ENCODE peak calls at places on chromosomes 12 and 14, in nine cellular contexts. M is activated CD8-positive, alpha-beta memory T cell treated with anti-CD3 and anti-CD28 coated beads for 4 hours; A is NB4; H is C1 segment of cervical spinal cord; B is adipocyte; Z is NCI-H1092 treated with DMSO at 0.1 percent for 48 hours; G is pancreas; O is fibroblast of the aortic adventitia; F is activated T-cell treated with anti-CD3 and anti-CD28 coated beads for 1 hour. T is an unnamed sample.

GRCh38 chr14:69711471-69712216 is 55.3 kb upstream of the SRSF5 start:
- DNase-seq in O (no peak), G (no peak), F (no peak), M (no peak), H (peak; percentile 55), A (no peak), Z (no peak), B (no peak), T (peak; percentile 82)

GRCh38 chr12:57754411-57755193 is at the start of gene MARCHF9:
- DNase-seq in M (peak; percentile 71), O (no peak), Z (peak; percentile 37), F (peak; percentile 76), A (peak; percentile 56), B (peak; percentile 47), G (peak; percentile 73), H (no peak), T (no peak)

GRCh38 chr12:52796839-52797528 is 1.1 kb upstream of the KRT3 start:
- DNase-seq in M (no peak), B (no peak), Z (no peak), A (no peak), F (no peak), H (no peak), O (peak; percentile 8), G (no peak), T (no peak)

GRCh38 chr14:23577710-23578392 is 739 bp downstream of the JPH4 start:
- DNase-seq in H (no peak), Z (no peak), G (no peak), B (no peak), A (no peak), O (no peak), F (no peak), M (no peak), T (no peak)

GRCh38 chr12:15899282-15899870 is 11.8 kb upstream of the DERA start:
- DNase-seq in B (peak; percentile 71), G (no peak), O (peak; percentile 43), H (no peak), A (peak; percentile 43), F (no peak), Z (peak; percentile 47), M (no peak), T (no peak)

GRCh38 chr12:9347328-9348127 is 139.3 kb upstream of the PZP start:
- DNase-seq in B (peak; percentile 20), A (no peak), H (no peak), F (no peak), Z (no peak), M (no peak), G (no peak), O (peak; percentile 55), T (no peak)

GRCh38 chr12:52258335-52258901 is 16.0 kb upstream of the KRT86 start:
- DNase-seq in H (no peak), F (no peak), B (peak; percentile 30), M (no peak), O (no peak), A (peak; percentile 41), G (no peak), Z (no peak), T (no peak)

GRCh38 chr12:50620050-50620974 is 115.5 kb downstream of the DIP2B start:
- DNase-seq in H (no peak), G (no peak), Z (peak; percentile 21), B (peak; percentile 91), F (no peak), M (no peak), A (no peak), O (peak; percentile 90), T (no peak)

GRCh38 chr12:12975322-12976077 is 23.5 kb upstream of the GPRC5D start:
- DNase-seq in A (peak; percentile 71), M (no peak), Z (no peak), F (no peak), H (peak; percentile 20), G (no peak), B (peak; percentile 63), O (peak; percentile 65), T (no peak)

GRCh38 chr14:61627612-61628011 is 67.7 kb upstream of the HIF1A start:
- DNase-seq in H (no peak), G (no peak), F (no peak), M (no peak), O (no peak), A (no peak), Z (no peak), B (no peak), T (no peak)

GRCh38 chr14:99791476-99792283 is 1.5 kb upstream of the EML1 start:
- DNase-seq in M (no peak), A (no peak), H (no peak), G (no peak), Z (no peak), O (no peak), B (no peak), F (no peak), T (no peak)

GRCh38 chr12:80472912-80473500 is 29.0 kb downstream of the PTPRQ start:
- DNase-seq in Z (peak; percentile 9), M (no peak), G (no peak), F (no peak), B (peak; percentile 84), H (no peak), O (peak; percentile 85), A (peak; percentile 56), T (no peak)

GRCh38 chr12:72390146-72390545 is 118.0 kb downstream of the TRHDE start:
- DNase-seq in O (no peak), B (peak; percentile 39), Z (no peak), M (no peak), H (no peak), G (no peak), A (no peak), F (no peak), T (no peak)

GRCh38 chr12:40832668-40833067 is 140.4 kb downstream of the CNTN1 start:
- DNase-seq in G (no peak), A (no peak), F (no peak), M (no peak), O (no peak), B (no peak), Z (no peak), H (no peak), T (no peak)

GRCh38 chr14:38098074-38098846 is 109.4 kb upstream of the SSTR1 start:
- DNase-seq in F (no peak), M (no peak), Z (no peak), H (no peak), G (no peak), O (peak; percentile 35), B (peak; percentile 75), A (no peak), T (no peak)

GRCh38 chr12:63164911-63165310 is 13.9 kb upstream of the AVPR1A start:
- DNase-seq in B (no peak), Z (no peak), M (no peak), A (no peak), F (no peak), O (no peak), G (no peak), H (no peak), T (no peak)

GRCh38 chr14:34180428-34180827 is 229.6 kb upstream of the EGLN3 start:
- DNase-seq in F (no peak), Z (no peak), M (no peak), O (no peak), A (no peak), B (no peak), H (no peak), G (no peak), T (no peak)

GRCh38 chr12:117686911-117687377 is 281.8 kb downstream of the KSR2 start:
- DNase-seq in G (peak; percentile 23), O (no peak), Z (peak; percentile 0), B (no peak), M (no peak), A (no peak), H (peak; percentile 4), F (no peak), T (no peak)

GRCh38 chr12:108461071-108461670 is 53.9 kb upstream of the FICD start:
- DNase-seq in O (no peak), Z (no peak), F (no peak), B (no peak), H (no peak), A (no peak), M (no peak), G (no peak), T (no peak)

GRCh38 chr14:61385002-61385685 is 63.8 kb downstream of the PRKCH start:
- DNase-seq in F (no peak), A (no peak), M (no peak), B (no peak), O (no peak), Z (no peak), G (no peak), H (no peak), T (no peak)

GRCh38 chr12:99713946-99714520 is 66.5 kb downstream of the GARIN6 start:
- DNase-seq in O (no peak), G (no peak), F (no peak), B (no peak), A (no peak), H (no peak), M (no peak), Z (no peak), T (no peak)

GRCh38 chr12:75103822-75104221 is 105.8 kb downstream of the KCNC2 start:
- DNase-seq in O (no peak), B (no peak), G (no peak), A (no peak), H (no peak), M (no peak), Z (no peak), F (no peak), T (no peak)

GRCh38 chr12:59093090-59093489 is 172.8 kb upstream of the LRIG3 start:
- DNase-seq in A (no peak), H (no peak), M (no peak), F (no peak), B (peak; percentile 66), G (no peak), Z (no peak), O (no peak), T (no peak)

GRCh38 chr12:91902860-91903683 is 242.6 kb downstream of the BTG1 start:
- DNase-seq in A (no peak), F (no peak), G (no peak), O (peak; percentile 25), M (no peak), B (no peak), H (no peak), Z (no peak), T (no peak)

GRCh38 chr14:95507701-95508103 is 8.7 kb downstream of the SYNE3 start:
- DNase-seq in O (peak; percentile 65), M (no peak), H (no peak), F (no peak), B (peak; percentile 59), A (peak; percentile 71), G (peak; percentile 71), Z (no peak), T (no peak)

GRCh38 chr14:75163677-75164076 is 12.7 kb downstream of the TMED10 start:
- DNase-seq in A (no peak), M (no peak), Z (no peak), B (no peak), F (no peak), O (no peak), H (no peak), G (no peak), T (no peak)

T was measured in DMS 273 treated with DMSO at 0.1 percent for 48 hours.